ENCODE peak calls at places on chromosomes 1 and 21, in six cellular contexts. C, L, E, H, X and G are unnamed samples.

GRCh38 chr1:228914700-228915099 is 179.4 kb downstream of the RHOU start:
- DNase-seq in L (no peak), X (no peak), H (no peak), E (no peak), C (no peak), G (no peak)

GRCh38 chr1:114130213-114130612 is 23.5 kb downstream of the SYT6 start:
- DNase-seq in C (no peak), E (no peak), X (no peak), L (no peak), H (no peak), G (no peak)

GRCh38 chr1:1239624-1240347 is 6.7 kb downstream of the C1QTNF12 start:
- DNase-seq in X (peak), H (no peak), E (peak), C (no peak), L (no peak), G (no peak)

GRCh38 chr1:50717327-50717726 is 242.7 kb downstream of the FAF1 start:
- DNase-seq in E (no peak), X (peak), L (no peak), H (no peak), C (no peak), G (no peak)

GRCh38 chr1:169049258-169049936 is 57.1 kb upstream of the ATP1B1 start:
- DNase-seq in E (no peak), H (no peak), L (no peak), X (no peak), C (no peak), G (no peak)

GRCh38 chr1:220841293-220841692 is 38.0 kb upstream of the HLX start:
- DNase-seq in H (no peak), X (no peak), L (no peak), E (no peak), C (no peak), G (peak)

GRCh38 chr1:9066945-9067807 is 2.3 kb downstream of the SLC2A5 start:
- DNase-seq in C (no peak), L (no peak), X (peak), E (peak), H (peak), G (peak)

GRCh38 chr1:40652979-40653378 is 12.5 kb downstream of the RIMS3 start:
- DNase-seq in H (no peak), X (no peak), L (no peak), C (no peak), E (no peak), G (no peak)

GRCh38 chr1:221810406-221810805 is 68.5 kb upstream of the DUSP10 start:
- DNase-seq in C (no peak), L (no peak), H (peak), E (no peak), X (no peak), G (no peak)

GRCh38 chr1:177854951-177855350 is 114.9 kb downstream of the SEC16B start:
- DNase-seq in C (no peak), X (no peak), H (no peak), L (no peak), E (no peak), G (no peak)

GRCh38 chr1:153152481-153152880 is 1.8 kb upstream of the SPRR2G start:
- DNase-seq in L (no peak), H (no peak), C (no peak), X (no peak), E (no peak), G (no peak)

GRCh38 chr1:75035536-75035935 is 98.7 kb upstream of the LHX8 start:
- DNase-seq in E (no peak), X (no peak), H (no peak), L (no peak), C (no peak), G (no peak)

GRCh38 chr1:114428083-114428754 is 82.8 kb downstream of the TRIM33 start:
- DNase-seq in E (no peak), H (peak), X (no peak), L (no peak), C (no peak), G (peak)

GRCh38 chr1:61851235-61851634 is 109.0 kb downstream of the PATJ start:
- DNase-seq in L (no peak), X (no peak), E (no peak), C (no peak), H (no peak), G (no peak)

GRCh38 chr1:164774413-164774812 is 215.4 kb downstream of the PBX1 start:
- DNase-seq in H (no peak), C (no peak), X (no peak), E (no peak), L (no peak), G (peak)

GRCh38 chr21:19368944-19369343 is 965.4 kb upstream of the TMPRSS15 start:
- DNase-seq in L (no peak), X (no peak), C (no peak), H (no peak), E (no peak), G (no peak)

GRCh38 chr1:29679828-29680558 is 443.7 kb downstream of the PTPRU start:
- DNase-seq in X (no peak), E (no peak), C (no peak), L (no peak), H (no peak), G (no peak)

GRCh38 chr1:5752715-5753330 is 239.4 kb downstream of the NPHP4 start:
- DNase-seq in E (no peak), C (no peak), H (no peak), X (no peak), L (no peak), G (no peak)

GRCh38 chr1:25550683-25551310 is 7.4 kb downstream of the LDLRAP1 start:
- DNase-seq in E (no peak), L (no peak), C (no peak), X (peak), H (peak), G (no peak)

GRCh38 chr1:192453360-192454045 is 122.1 kb upstream of the RGS1 start:
- DNase-seq in C (no peak), E (no peak), X (no peak), H (peak), L (no peak), G (no peak)

GRCh38 chr1:165481820-165482532 is 37.0 kb upstream of the RXRG start:
- DNase-seq in C (peak), L (no peak), E (no peak), H (peak), X (no peak), G (peak)

DNA sequence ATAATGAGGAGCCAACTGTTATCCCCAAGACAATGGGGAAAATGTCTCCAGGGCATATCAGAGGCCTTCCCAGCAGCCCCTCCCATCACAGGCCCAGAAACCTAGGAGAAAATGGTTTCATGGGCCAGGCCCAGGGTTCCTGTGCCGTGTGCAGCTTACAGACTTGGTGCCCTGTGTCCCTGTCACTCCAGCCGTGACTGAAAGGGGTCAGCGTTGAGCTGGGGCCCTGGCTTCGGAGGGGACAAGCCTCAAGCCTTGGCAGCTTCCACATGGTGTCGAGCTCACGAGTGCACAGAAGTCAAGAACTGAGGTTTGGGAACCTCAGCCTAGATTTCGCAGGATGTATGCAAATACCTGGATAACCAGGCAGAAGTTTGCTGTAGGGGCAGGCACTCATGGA is 18.1 kb downstream of the SIPA1L2 start:
- DNase-seq in E (no peak), C (no peak), X (no peak), H (no peak), L (no peak), G (no peak)
- TF ChIP-seq CTCF in E (no peak), C (peak), X (no peak), H (no peak), L (no peak), G (no peak)

DNA sequence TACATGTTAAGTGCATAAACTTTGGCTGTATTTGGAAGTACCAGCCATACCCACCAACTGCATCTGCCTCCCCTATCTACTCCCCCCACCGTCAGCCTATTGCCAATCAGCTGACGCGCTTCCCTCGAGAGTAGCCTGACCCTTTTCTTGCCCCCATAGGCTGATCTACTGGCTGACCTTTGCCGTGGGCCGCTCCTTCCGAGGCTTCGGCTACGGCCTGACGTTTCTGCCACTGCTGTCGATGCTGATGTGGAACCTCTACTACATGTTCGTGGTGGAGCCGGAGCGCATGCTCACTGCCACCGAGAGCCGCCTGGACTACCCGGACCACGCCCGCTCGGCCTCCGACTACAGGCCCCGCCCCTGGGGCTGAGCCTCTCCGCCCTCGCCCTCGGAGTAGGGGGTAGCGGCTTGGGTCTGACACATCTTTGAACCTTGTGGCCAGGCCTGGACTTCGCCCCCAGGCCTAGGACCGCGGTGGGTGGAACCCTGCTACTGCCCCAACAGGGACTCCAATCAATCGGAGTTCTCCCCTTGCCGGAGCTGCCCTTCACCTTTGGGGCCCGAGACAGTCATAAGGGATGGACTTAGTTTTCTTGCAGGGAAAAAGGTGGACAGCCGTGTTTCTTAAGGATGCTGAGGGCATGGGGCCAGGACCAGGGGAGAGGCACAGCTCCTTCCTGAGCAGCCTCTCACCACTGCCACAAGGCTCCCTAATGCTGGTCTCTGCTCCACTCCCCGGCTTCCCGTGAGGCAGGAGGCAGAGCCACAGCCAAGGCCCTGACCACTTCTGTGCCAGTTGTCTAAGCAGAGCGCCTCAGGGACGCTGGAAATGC is 4.0 kb downstream of the GLMP start:
- DNase-seq in H (peak), E (peak), X (peak), L (no peak), C (peak), G (no peak)
- TF ChIP-seq MAX in H (no peak), E (peak), X (peak), L (no peak), C (no peak), G (no peak)

GRCh38 chr1:110005971-110006370 is 21.4 kb downstream of the AHCYL1 start:
- DNase-seq in X (no peak), L (no peak), H (no peak), E (no peak), C (no peak), G (no peak)

GRCh38 chr1:110004583-110004982 is 20.0 kb downstream of the AHCYL1 start:
- DNase-seq in L (no peak), X (no peak), C (no peak), H (no peak), E (no peak), G (no peak)

GRCh38 chr1:110006516-110006915 is 22.0 kb downstream of the AHCYL1 start:
- DNase-seq in H (no peak), C (no peak), E (no peak), L (no peak), X (no peak), G (no peak)

GRCh38 chr1:110002695-110003094 is 18.1 kb downstream of the AHCYL1 start:
- DNase-seq in H (no peak), X (no peak), L (no peak), C (no peak), E (no peak), G (no peak)

DNA sequence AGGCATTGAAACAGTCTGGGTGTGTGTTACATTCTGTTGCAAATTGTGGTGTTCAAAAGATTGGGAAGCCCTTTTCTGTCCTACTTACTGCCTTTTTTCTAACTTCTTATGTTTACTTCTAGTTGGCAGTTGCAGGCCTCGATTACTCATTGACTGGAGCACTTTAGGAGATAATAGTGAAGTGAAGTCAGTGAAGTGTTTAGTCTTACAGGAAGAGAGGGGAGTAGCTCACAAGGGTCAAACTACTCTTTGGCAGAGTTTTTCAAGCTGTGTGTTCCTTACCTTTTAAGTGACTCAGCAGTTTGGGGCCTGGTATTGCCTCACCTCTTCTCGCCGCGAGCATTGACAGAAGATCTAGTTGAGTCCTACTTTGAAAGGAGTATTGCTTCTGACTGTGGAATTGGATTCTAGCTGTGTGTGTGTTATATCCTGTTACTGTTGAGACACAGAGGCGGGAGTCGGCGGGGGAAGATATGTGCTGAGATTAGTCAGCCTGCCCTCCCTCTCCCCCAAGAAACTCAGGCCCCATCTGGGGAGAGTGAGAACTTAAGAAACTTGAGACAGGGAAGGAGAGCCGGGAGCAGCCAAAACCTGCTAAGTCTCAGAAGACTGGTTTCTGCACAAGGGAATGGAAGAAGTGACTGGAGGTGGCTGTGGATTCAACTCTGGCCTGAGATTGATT is 19.3 kb downstream of the AHCYL1 start:
- DNase-seq in H (peak), E (peak), X (peak), L (peak), C (peak), G (peak)
- TF ChIP-seq MYC in H (no peak), E (no peak), X (no peak), L (no peak), C (no peak), G (no peak)

DNA sequence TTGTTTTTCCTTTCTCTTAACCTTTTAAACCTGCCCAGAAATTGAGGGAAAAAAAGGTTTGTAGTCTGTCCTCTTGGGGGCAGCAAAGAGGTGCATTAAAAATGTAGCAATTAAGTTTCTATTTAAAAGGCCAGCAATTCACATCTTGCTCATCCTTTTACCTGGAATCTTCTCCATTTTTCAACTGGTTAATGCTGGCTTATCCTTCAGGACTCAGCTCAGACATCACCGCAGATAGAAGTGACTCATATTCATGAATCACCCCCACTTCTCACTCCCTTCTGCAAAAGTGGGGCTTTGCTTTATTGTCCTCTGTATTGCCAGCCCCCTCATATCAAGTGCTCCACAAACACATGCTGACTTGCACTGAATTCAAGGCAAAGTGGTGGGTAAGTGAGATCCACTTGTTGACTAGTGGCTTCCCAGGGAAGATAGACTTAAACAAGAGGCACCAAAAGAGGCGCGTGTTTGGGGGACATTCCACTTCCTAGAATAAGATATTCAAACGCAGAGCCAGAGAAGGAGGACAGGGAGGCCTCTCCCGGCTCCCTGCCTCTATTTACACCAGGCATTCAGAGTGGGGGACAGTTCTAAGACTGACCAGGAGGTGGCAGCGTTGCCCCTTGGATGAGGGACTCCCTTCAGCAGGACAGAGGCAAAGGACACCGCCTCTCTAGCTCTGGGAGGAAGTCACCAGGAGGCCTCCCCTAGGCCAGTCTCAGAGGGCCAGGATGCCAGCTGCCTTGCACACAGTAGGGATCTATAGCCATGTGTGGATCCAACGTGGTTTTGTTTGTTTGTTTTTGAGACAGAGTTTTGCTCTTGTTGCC is 23.2 kb upstream of the ZNF648 start:
- DNase-seq in X (peak), C (peak), E (peak), H (peak), L (no peak), G (peak)
- TF ChIP-seq CTCF in X (peak), C (peak), E (peak), H (peak), L (peak), G (peak)